ENCODE peak calls at places on chromosomes 4 and X, in four cellular contexts. One of them, this sample, is unnamed.

GRCh38 chr4:119873794-119874325 is 192.8 kb downstream of the MAD2L1 start:
- DNase-seq in effector memory CD8-positive, alpha-beta T cell: no peak
- DNase-seq in GM10248: no peak
- DNase-seq in stimulated activated CD4-positive, alpha-beta T cell treated with anti-CD3 and anti-CD28 coated beads, Interleukin-2, amount 100 ng/mL, for 48 hours: no peak
- DNase-seq in this sample: no peak

GRCh38 chr4:185513489-185514181 is 21.7 kb downstream of the PDLIM3 start:
- DNase-seq in effector memory CD8-positive, alpha-beta T cell: no peak
- DNase-seq in GM10248: no peak
- DNase-seq in stimulated activated CD4-positive, alpha-beta T cell treated with anti-CD3 and anti-CD28 coated beads, Interleukin-2, amount 100 ng/mL, for 48 hours: no peak
- DNase-seq in this sample: peak

GRCh38 chr4:180057891-180058643 is 2185.1 kb upstream of the TENM3 start:
- DNase-seq in effector memory CD8-positive, alpha-beta T cell: no peak
- DNase-seq in GM10248: peak
- DNase-seq in stimulated activated CD4-positive, alpha-beta T cell treated with anti-CD3 and anti-CD28 coated beads, Interleukin-2, amount 100 ng/mL, for 48 hours: no peak
- DNase-seq in this sample: no peak

GRCh38 chr4:26260571-26260970 is 60.2 kb upstream of the RBPJ start:
- DNase-seq in effector memory CD8-positive, alpha-beta T cell: no peak
- DNase-seq in GM10248: no peak
- DNase-seq in stimulated activated CD4-positive, alpha-beta T cell treated with anti-CD3 and anti-CD28 coated beads, Interleukin-2, amount 100 ng/mL, for 48 hours: no peak
- DNase-seq in this sample: no peak

GRCh38 chr4:37873383-37873782 is 17.5 kb upstream of the TBC1D1 start:
- DNase-seq in effector memory CD8-positive, alpha-beta T cell: no peak
- DNase-seq in GM10248: no peak
- DNase-seq in stimulated activated CD4-positive, alpha-beta T cell treated with anti-CD3 and anti-CD28 coated beads, Interleukin-2, amount 100 ng/mL, for 48 hours: no peak
- DNase-seq in this sample: no peak

GRCh38 chrX:104270212-104270611 is 15.5 kb upstream of the ESX1 start:
- DNase-seq in effector memory CD8-positive, alpha-beta T cell: no peak
- DNase-seq in GM10248: no peak
- DNase-seq in stimulated activated CD4-positive, alpha-beta T cell treated with anti-CD3 and anti-CD28 coated beads, Interleukin-2, amount 100 ng/mL, for 48 hours: no peak
- DNase-seq in this sample: no peak

GRCh38 chrX:118499295-118499694 is 3.7 kb downstream of the DOCK11 start:
- DNase-seq in effector memory CD8-positive, alpha-beta T cell: no peak
- DNase-seq in GM10248: no peak
- DNase-seq in stimulated activated CD4-positive, alpha-beta T cell treated with anti-CD3 and anti-CD28 coated beads, Interleukin-2, amount 100 ng/mL, for 48 hours: no peak
- DNase-seq in this sample: no peak

GRCh38 chrX:130702867-130703707 is 199.9 kb downstream of the ENOX2 start:
- DNase-seq in effector memory CD8-positive, alpha-beta T cell: no peak
- DNase-seq in GM10248: no peak
- DNase-seq in stimulated activated CD4-positive, alpha-beta T cell treated with anti-CD3 and anti-CD28 coated beads, Interleukin-2, amount 100 ng/mL, for 48 hours: no peak
- DNase-seq in this sample: no peak

GRCh38 chrX:130091976-130092522 is 18.2 kb downstream of the ELF4 start:
- DNase-seq in effector memory CD8-positive, alpha-beta T cell: peak
- DNase-seq in GM10248: peak
- DNase-seq in stimulated activated CD4-positive, alpha-beta T cell treated with anti-CD3 and anti-CD28 coated beads, Interleukin-2, amount 100 ng/mL, for 48 hours: peak
- DNase-seq in this sample: peak

GRCh38 chr4:104901438-104901837 is 245.2 kb upstream of the TET2 start:
- DNase-seq in effector memory CD8-positive, alpha-beta T cell: no peak
- DNase-seq in GM10248: no peak
- DNase-seq in stimulated activated CD4-positive, alpha-beta T cell treated with anti-CD3 and anti-CD28 coated beads, Interleukin-2, amount 100 ng/mL, for 48 hours: no peak
- DNase-seq in this sample: no peak

GRCh38 chrX:150366951-150367545 is 3.9 kb downstream of the MAMLD1 start:
- DNase-seq in effector memory CD8-positive, alpha-beta T cell: no peak
- DNase-seq in GM10248: no peak
- DNase-seq in stimulated activated CD4-positive, alpha-beta T cell treated with anti-CD3 and anti-CD28 coated beads, Interleukin-2, amount 100 ng/mL, for 48 hours: no peak
- DNase-seq in this sample: no peak

GRCh38 chr4:53067125-53067802 is 205.1 kb downstream of the RASL11B start:
- DNase-seq in effector memory CD8-positive, alpha-beta T cell: no peak
- DNase-seq in GM10248: no peak
- DNase-seq in stimulated activated CD4-positive, alpha-beta T cell treated with anti-CD3 and anti-CD28 coated beads, Interleukin-2, amount 100 ng/mL, for 48 hours: no peak
- DNase-seq in this sample: no peak

GRCh38 chr4:1249731-1250526 is 999 bp upstream of the CTBP1 start:
- DNase-seq in effector memory CD8-positive, alpha-beta T cell: peak
- DNase-seq in GM10248: peak
- DNase-seq in stimulated activated CD4-positive, alpha-beta T cell treated with anti-CD3 and anti-CD28 coated beads, Interleukin-2, amount 100 ng/mL, for 48 hours: peak
- DNase-seq in this sample: no peak

GRCh38 chrX:102840871-102841705 is 96.0 kb upstream of the RAB40AL start:
- DNase-seq in effector memory CD8-positive, alpha-beta T cell: no peak
- DNase-seq in GM10248: no peak
- DNase-seq in stimulated activated CD4-positive, alpha-beta T cell treated with anti-CD3 and anti-CD28 coated beads, Interleukin-2, amount 100 ng/mL, for 48 hours: no peak
- DNase-seq in this sample: no peak

GRCh38 chrX:146604196-146604595 is 205.4 kb upstream of the CXorf51B start:
- DNase-seq in effector memory CD8-positive, alpha-beta T cell: no peak
- DNase-seq in GM10248: no peak
- DNase-seq in stimulated activated CD4-positive, alpha-beta T cell treated with anti-CD3 and anti-CD28 coated beads, Interleukin-2, amount 100 ng/mL, for 48 hours: no peak
- DNase-seq in this sample: no peak

GRCh38 chrX:103656623-103657022 is 27.8 kb downstream of the TCEAL1 start:
- DNase-seq in effector memory CD8-positive, alpha-beta T cell: no peak
- DNase-seq in GM10248: no peak
- DNase-seq in stimulated activated CD4-positive, alpha-beta T cell treated with anti-CD3 and anti-CD28 coated beads, Interleukin-2, amount 100 ng/mL, for 48 hours: no peak
- DNase-seq in this sample: no peak

GRCh38 chr4:23614284-23614892 is 275.5 kb downstream of the PPARGC1A start:
- DNase-seq in effector memory CD8-positive, alpha-beta T cell: no peak
- DNase-seq in GM10248: peak
- DNase-seq in stimulated activated CD4-positive, alpha-beta T cell treated with anti-CD3 and anti-CD28 coated beads, Interleukin-2, amount 100 ng/mL, for 48 hours: no peak
- DNase-seq in this sample: no peak

GRCh38 chr4:151231915-151232595 is 44.9 kb upstream of the PRSS48 start:
- DNase-seq in effector memory CD8-positive, alpha-beta T cell: no peak
- DNase-seq in GM10248: no peak
- DNase-seq in stimulated activated CD4-positive, alpha-beta T cell treated with anti-CD3 and anti-CD28 coated beads, Interleukin-2, amount 100 ng/mL, for 48 hours: no peak
- DNase-seq in this sample: no peak

GRCh38 chr4:186709509-186709908 is 14.1 kb downstream of the FAT1 start:
- DNase-seq in effector memory CD8-positive, alpha-beta T cell: no peak
- DNase-seq in GM10248: no peak
- DNase-seq in stimulated activated CD4-positive, alpha-beta T cell treated with anti-CD3 and anti-CD28 coated beads, Interleukin-2, amount 100 ng/mL, for 48 hours: no peak
- DNase-seq in this sample: no peak

GRCh38 chrX:107675823-107676555 is 47.7 kb downstream of the PRPS1 start:
- DNase-seq in effector memory CD8-positive, alpha-beta T cell: no peak
- DNase-seq in GM10248: no peak
- DNase-seq in stimulated activated CD4-positive, alpha-beta T cell treated with anti-CD3 and anti-CD28 coated beads, Interleukin-2, amount 100 ng/mL, for 48 hours: no peak
- DNase-seq in this sample: no peak

GRCh38 chr4:108155373-108155772 is 13.4 kb downstream of the LEF1 start:
- DNase-seq in effector memory CD8-positive, alpha-beta T cell: no peak
- DNase-seq in GM10248: no peak
- DNase-seq in stimulated activated CD4-positive, alpha-beta T cell treated with anti-CD3 and anti-CD28 coated beads, Interleukin-2, amount 100 ng/mL, for 48 hours: no peak
- DNase-seq in this sample: peak

GRCh38 chr4:104490770-104491395 is 3.8 kb downstream of the CXXC4 start:
- DNase-seq in effector memory CD8-positive, alpha-beta T cell: peak
- DNase-seq in GM10248: peak
- DNase-seq in stimulated activated CD4-positive, alpha-beta T cell treated with anti-CD3 and anti-CD28 coated beads, Interleukin-2, amount 100 ng/mL, for 48 hours: peak
- DNase-seq in this sample: no peak

GRCh38 chr4:112857461-112857860 is 192.0 kb upstream of the ANK2 start:
- DNase-seq in effector memory CD8-positive, alpha-beta T cell: no peak
- DNase-seq in GM10248: no peak
- DNase-seq in stimulated activated CD4-positive, alpha-beta T cell treated with anti-CD3 and anti-CD28 coated beads, Interleukin-2, amount 100 ng/mL, for 48 hours: no peak
- DNase-seq in this sample: no peak

GRCh38 chr4:47490550-47490949 is 5.5 kb downstream of the ATP10D start:
- DNase-seq in effector memory CD8-positive, alpha-beta T cell: no peak
- DNase-seq in GM10248: no peak
- DNase-seq in stimulated activated CD4-positive, alpha-beta T cell treated with anti-CD3 and anti-CD28 coated beads, Interleukin-2, amount 100 ng/mL, for 48 hours: no peak
- DNase-seq in this sample: no peak

GRCh38 chr4:82780398-82781231 is 18.0 kb downstream of the SCD5 start:
- DNase-seq in effector memory CD8-positive, alpha-beta T cell: no peak
- DNase-seq in GM10248: no peak
- DNase-seq in stimulated activated CD4-positive, alpha-beta T cell treated with anti-CD3 and anti-CD28 coated beads, Interleukin-2, amount 100 ng/mL, for 48 hours: no peak
- DNase-seq in this sample: no peak

GRCh38 chr4:107885865-107886264 is 45.5 kb upstream of the CYP2U1 start:
- DNase-seq in effector memory CD8-positive, alpha-beta T cell: no peak
- DNase-seq in GM10248: no peak
- DNase-seq in stimulated activated CD4-positive, alpha-beta T cell treated with anti-CD3 and anti-CD28 coated beads, Interleukin-2, amount 100 ng/mL, for 48 hours: no peak
- DNase-seq in this sample: no peak

GRCh38 chr4:109811707-109812106 is 3.9 kb upstream of the GAR1 start:
- DNase-seq in effector memory CD8-positive, alpha-beta T cell: no peak
- DNase-seq in GM10248: no peak
- DNase-seq in stimulated activated CD4-positive, alpha-beta T cell treated with anti-CD3 and anti-CD28 coated beads, Interleukin-2, amount 100 ng/mL, for 48 hours: no peak
- DNase-seq in this sample: no peak

GRCh38 chrX:12403474-12404082 is 265.3 kb downstream of the FRMPD4 start:
- DNase-seq in effector memory CD8-positive, alpha-beta T cell: no peak
- DNase-seq in GM10248: no peak
- DNase-seq in stimulated activated CD4-positive, alpha-beta T cell treated with anti-CD3 and anti-CD28 coated beads, Interleukin-2, amount 100 ng/mL, for 48 hours: no peak
- DNase-seq in this sample: no peak

GRCh38 chrX:136307471-136307870 is 6.7 kb downstream of the ADGRG4 start:
- DNase-seq in effector memory CD8-positive, alpha-beta T cell: no peak
- DNase-seq in GM10248: no peak
- DNase-seq in stimulated activated CD4-positive, alpha-beta T cell treated with anti-CD3 and anti-CD28 coated beads, Interleukin-2, amount 100 ng/mL, for 48 hours: no peak
- DNase-seq in this sample: no peak

GRCh38 chr4:8146158-8146557 is 12.5 kb downstream of the ABLIM2 start:
- DNase-seq in effector memory CD8-positive, alpha-beta T cell: no peak
- DNase-seq in GM10248: no peak
- DNase-seq in stimulated activated CD4-positive, alpha-beta T cell treated with anti-CD3 and anti-CD28 coated beads, Interleukin-2, amount 100 ng/mL, for 48 hours: no peak
- DNase-seq in this sample: no peak

GRCh38 chr4:88605744-88606143 is 13.5 kb downstream of the HERC3 start:
- DNase-seq in effector memory CD8-positive, alpha-beta T cell: peak
- DNase-seq in GM10248: no peak
- DNase-seq in stimulated activated CD4-positive, alpha-beta T cell treated with anti-CD3 and anti-CD28 coated beads, Interleukin-2, amount 100 ng/mL, for 48 hours: no peak
- DNase-seq in this sample: no peak

GRCh38 chrX:119529355-119530276 is 35.6 kb downstream of the STEEP1 start:
- DNase-seq in effector memory CD8-positive, alpha-beta T cell: no peak
- DNase-seq in GM10248: no peak
- DNase-seq in stimulated activated CD4-positive, alpha-beta T cell treated with anti-CD3 and anti-CD28 coated beads, Interleukin-2, amount 100 ng/mL, for 48 hours: no peak
- DNase-seq in this sample: no peak